ENCODE peak calls at places on chromosomes 16 and 17, in five cellular contexts. D, W, I, A and C are unnamed samples.

GRCh38 chr16:22318690-22319358 is 21.6 kb downstream of the POLR3E start:
- DNase-seq in D (no peak), W (no peak), I (peak), A (peak), C (no peak)

GRCh38 chr17:37824534-37825485 is 80.0 kb upstream of the HNF1B start:
- DNase-seq in D (no peak), W (peak), I (peak), A (no peak), C (no peak)

GRCh38 chr16:16045879-16046278 is 96.5 kb downstream of the ABCC1 start:
- DNase-seq in D (no peak), W (no peak), I (no peak), A (no peak), C (no peak)

GRCh38 chr17:53278466-53278865 is 544.3 kb upstream of the KIF2B start:
- DNase-seq in D (no peak), W (no peak), I (no peak), A (no peak), C (no peak)

GRCh38 chr17:43338886-43339516 is 59.8 kb upstream of the ARL4D start:
- DNase-seq in D (peak), W (peak), I (no peak), A (peak), C (peak)

GRCh38 chr16:84103678-84104077 is 13.1 kb downstream of the MBTPS1 start:
- DNase-seq in D (no peak), W (no peak), I (no peak), A (no peak), C (no peak)

GRCh38 chr17:2034806-2035548 is 5.0 kb downstream of the DPH1 start:
- DNase-seq in D (no peak), W (no peak), I (no peak), A (no peak), C (no peak)

GRCh38 chr17:19270347-19270950 is 33.3 kb downstream of the EPN2 start:
- DNase-seq in D (no peak), W (no peak), I (no peak), A (no peak), C (no peak)

GRCh38 chr16:72924487-72924886 is 123.4 kb downstream of the ZFHX3 start:
- DNase-seq in D (no peak), W (no peak), I (no peak), A (no peak), C (no peak)

GRCh38 chr16:50530277-50531236 is 17.6 kb upstream of the NKD1 start:
- DNase-seq in D (no peak), W (no peak), I (no peak), A (no peak), C (no peak)

GRCh38 chr16:57634171-57634570 is 5.7 kb downstream of the ADGRG1 start:
- DNase-seq in D (no peak), W (no peak), I (no peak), A (no peak), C (no peak)

GRCh38 chr17:66655861-66656260 is 179.1 kb upstream of the CACNG5 start:
- DNase-seq in D (no peak), W (no peak), I (no peak), A (no peak), C (no peak)

GRCh38 chr17:81964081-81964849 is 3.3 kb upstream of the NOTUM start:
- DNase-seq in D (no peak), W (no peak), I (no peak), A (no peak), C (no peak)

DNA sequence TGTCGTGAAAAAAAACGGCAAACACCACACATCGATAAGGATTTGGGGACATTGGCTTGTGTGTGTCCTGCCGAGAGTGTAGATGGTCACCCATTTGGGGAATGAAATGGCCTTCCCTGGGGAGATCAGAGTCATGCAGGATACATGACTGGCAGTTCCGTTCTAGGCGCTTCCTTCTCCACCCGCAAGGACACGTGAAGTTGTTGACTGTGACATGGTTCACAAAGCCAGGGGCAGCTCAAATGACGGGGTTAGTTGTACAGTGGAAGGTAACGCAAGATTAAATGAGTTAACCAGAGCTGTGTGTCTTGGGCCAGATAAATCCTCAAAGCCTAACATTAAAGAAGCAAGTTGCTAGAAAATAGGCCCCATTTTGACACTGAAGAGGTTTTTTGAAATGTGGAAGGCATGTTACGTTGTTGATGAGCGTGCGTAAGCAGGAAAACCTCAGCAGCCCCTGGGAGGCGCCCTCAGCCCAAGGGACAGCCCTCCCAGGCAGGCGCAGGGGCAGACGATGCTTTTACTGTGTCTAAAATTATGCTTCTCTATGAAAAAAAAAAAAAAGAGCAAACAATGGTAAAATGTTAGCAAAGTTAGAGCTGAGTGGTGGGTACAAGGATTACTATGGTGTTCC is 35.9 kb upstream of the CHMP6 start:
- DNase-seq in D (no peak), W (no peak), I (no peak), A (no peak), C (no peak)
- TF ChIP-seq CTCF in D (no peak), W (no peak), I (no peak), A (no peak), C (no peak)

DNA sequence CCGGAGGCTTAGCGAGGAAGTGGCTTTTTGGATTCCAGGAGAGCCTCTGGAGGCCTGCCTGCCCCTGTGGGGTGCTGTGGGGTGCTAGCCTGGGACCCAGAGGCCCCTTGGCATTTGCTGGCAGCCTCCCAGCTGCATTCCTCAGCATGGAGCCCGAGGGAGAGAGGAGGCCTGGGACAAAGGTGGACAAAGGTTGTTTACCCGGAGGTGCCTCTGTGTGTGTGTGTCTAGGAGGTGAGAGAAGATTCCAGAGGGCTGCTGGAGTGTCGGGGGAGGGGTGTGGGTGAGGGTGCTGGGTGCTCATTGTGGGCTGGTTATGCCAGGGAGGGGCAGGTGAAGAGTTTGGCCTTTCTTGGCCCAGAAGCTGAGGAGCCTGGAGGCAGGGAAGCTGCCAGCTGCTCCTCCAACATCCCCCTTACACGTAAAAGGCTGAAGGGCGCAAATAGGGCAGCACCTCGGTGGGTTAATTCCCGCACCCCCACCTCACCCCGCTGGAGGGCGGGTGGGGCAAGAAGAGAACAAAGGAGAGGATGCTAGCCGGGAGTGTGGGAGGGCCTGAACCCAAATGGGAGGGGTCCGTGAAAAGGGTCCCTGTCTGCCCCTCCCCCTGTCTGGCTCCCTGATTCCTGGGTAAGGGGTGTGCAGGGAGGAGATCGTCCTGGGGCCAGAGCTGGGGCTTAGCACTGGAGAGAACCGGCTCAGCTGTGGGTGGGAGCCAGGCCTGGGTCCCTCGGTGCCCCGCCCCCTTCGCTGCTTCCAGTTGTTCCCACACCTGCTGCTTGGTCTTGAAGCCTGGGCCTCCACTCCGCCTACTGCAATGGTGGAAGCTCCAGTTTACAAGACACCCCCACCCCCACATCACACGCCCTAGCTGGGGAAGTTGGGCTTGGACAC is 9.9 kb downstream of the HEXIM2 start:
- DNase-seq in D (peak), W (peak), I (peak), A (no peak), C (no peak)
- H3K4me3 ChIP-seq in D (peak), W (peak), I (peak), A (peak), C (peak)

DNA sequence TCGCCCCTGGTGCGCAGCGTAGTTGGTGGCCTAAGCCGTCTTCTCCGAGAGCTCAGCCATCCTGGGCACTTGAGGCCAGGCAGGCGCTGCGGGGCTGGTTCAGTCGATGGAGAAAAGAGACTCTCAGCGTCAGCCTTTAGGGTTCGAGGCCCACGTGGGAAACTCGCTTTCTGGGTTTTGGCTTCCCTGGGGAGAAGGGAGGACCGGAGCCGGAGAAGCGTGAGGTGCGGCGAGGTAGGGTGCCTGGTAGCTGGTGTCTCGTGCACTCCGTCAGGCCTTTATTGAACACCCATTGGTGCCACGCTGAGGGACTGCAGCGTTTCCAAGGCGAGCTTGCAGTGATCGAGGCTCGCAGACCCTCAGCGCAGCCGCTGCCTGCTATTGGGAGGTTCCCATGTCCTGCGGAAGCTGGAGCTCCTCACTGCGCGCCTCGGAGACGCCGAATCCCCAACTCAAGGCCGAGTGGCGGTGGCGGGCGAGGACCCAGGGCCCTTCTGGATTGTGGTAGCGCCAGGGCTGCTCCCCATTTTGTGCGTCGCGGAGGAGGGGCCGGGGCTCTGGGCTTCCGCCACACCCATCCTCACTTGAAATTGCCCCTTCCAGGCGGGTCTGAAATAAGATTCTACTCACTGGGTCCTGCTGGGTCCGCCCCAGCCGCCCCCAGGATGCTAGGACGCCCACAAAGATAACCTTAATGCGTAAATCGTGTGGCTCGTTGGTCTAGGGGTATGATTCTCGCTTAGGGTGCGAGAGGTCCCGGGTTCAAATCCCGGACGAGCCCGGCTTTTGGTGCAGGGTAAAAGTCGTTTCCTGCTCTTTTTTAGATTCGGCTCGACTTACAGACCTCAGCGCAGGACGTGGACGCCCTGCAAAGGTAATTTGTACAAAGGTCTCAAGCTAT is 1.2 kb downstream of the OR1F1 start:
- DNase-seq in D (no peak), W (no peak), I (peak), A (no peak), C (no peak)
- H3K27ac ChIP-seq in D (no peak), W (no peak), I (peak), A (no peak), C (no peak)

GRCh38 chr17:4208228-4208627 is 55.6 kb downstream of the ANKFY1 start:
- DNase-seq in D (no peak), W (no peak), I (no peak), A (no peak), C (no peak)

GRCh38 chr17:4205917-4206316 is 57.9 kb downstream of the ANKFY1 start:
- DNase-seq in D (no peak), W (no peak), I (no peak), A (no peak), C (no peak)

GRCh38 chr17:4214142-4214541 is 49.6 kb downstream of the ANKFY1 start:
- DNase-seq in D (no peak), W (no peak), I (no peak), A (no peak), C (no peak)

GRCh38 chr17:4206945-4207344 is 56.8 kb downstream of the ANKFY1 start:
- DNase-seq in D (no peak), W (no peak), I (no peak), A (no peak), C (no peak)

DNA sequence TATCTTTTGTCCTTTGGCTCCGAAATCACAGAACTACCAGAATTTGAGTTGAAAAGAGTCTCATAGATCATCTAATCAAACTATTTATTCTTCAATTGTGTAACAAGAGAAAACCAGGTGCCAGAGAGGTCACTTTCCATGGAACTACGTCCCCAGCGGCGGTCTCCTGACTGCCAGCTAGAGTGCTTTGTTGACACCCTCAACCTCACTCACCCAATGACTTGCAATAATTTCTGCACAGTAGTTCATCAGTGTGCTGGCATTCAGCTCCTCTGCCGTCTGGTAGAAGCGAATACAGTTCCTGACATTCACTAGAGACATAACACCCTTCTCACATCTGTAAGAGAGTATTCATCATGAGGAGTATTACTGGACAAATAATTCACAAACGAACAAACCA is 54.2 kb downstream of the ANKFY1 start:
- DNase-seq in D (peak), W (no peak), I (no peak), A (no peak), C (peak)
- TF ChIP-seq CTCF in D (no peak), W (no peak), I (no peak), A (no peak), C (peak)

DNA sequence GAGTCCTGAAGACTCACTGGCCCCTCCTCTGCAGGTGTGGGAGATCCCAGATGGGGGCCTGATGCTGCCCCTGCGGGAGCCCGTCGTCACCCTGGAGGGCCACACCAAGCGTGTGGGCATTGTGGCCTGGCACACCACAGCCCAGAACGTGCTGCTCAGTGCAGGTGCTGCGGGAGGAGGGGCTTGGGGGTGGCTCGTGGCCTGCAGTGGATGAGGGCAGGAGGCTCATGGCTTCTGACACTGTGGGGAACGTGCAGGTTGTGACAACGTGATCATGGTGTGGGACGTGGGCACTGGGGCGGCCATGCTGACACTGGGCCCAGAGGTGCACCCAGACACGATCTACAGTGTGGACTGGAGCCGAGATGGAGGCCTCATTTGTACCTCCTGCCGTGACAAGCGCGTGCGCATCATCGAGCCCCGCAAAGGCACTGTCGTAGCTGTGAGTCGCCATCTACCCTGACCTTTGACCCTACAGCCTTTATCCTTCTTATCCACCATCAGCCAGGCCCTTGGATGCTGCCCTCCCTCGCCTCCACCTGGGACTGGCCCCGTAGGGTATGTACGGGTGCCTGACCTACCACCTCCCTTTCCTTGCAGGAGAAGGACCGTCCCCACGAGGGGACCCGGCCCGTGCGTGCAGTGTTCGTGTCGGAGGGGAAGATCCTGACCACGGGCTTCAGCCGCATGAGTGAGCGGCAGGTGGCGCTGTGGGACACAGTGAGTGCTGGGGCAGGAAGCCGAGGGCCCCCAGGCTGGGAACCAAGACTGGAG is 3.6 kb downstream of the CORO1A start:
- DNase-seq in D (peak), W (peak), I (peak), A (peak), C (peak)
- H3K4me3 ChIP-seq in D (peak), W (no peak), I (no peak), A (no peak), C (peak)

GRCh38 chr17:4500188-4500565 is 1.5 kb downstream of the SPNS2 start:
- DNase-seq in D (no peak), W (no peak), I (peak), A (no peak), C (no peak)

GRCh38 chr17:4497101-4497824 is 1.4 kb upstream of the SPNS2 start:
- DNase-seq in D (no peak), W (peak), I (peak), A (no peak), C (no peak)

GRCh38 chr17:4501295-4501949 is 2.7 kb downstream of the SPNS2 start:
- DNase-seq in D (no peak), W (no peak), I (no peak), A (no peak), C (no peak)

GRCh38 chr17:4499431-4500187 is 928 bp downstream of the SPNS2 start:
- DNase-seq in D (peak), W (peak), I (peak), A (no peak), C (no peak)

GRCh38 chr17:4498461-4499397 is at the start of gene SPNS2:
- DNase-seq in D (peak), W (peak), I (peak), A (no peak), C (peak)
- H3K27ac ChIP-seq in D (peak), W (peak), I (no peak), A (peak), C (peak)

GRCh38 chr16:30430428-30430970 is 669 bp upstream of the DCTPP1 start:
- DNase-seq in D (no peak), W (peak), I (peak), A (no peak), C (peak)
- TF ChIP-seq CTCF in D (no peak), W (no peak), I (no peak), A (peak), C (no peak)